ENCODE peak calls at places on chromosomes 5 and 9, in nine cellular contexts. T is astrocyte, C is cardiac muscle cell, X is MM.1S, Z is colonic mucosa, N is coronary artery, J is AG04450, S is sigmoid colon, F is H1. L is an unnamed sample.

GRCh38 chr9:112680731-112681402 is 37.0 kb downstream of the INIP start:
- DNase-seq in S (no peak), N (no peak), Z (no peak), C (no peak), F (peak), T (no peak), X (no peak), J (no peak), L (no peak)

GRCh38 chr9:37309136-37309535 is 113.4 kb upstream of the GRHPR start:
- DNase-seq in X (peak), F (no peak), N (no peak), C (peak), T (no peak), J (no peak), S (no peak), Z (no peak), L (no peak)

GRCh38 chr9:137514691-137515337 is 35.4 kb downstream of the PNPLA7 start:
- DNase-seq in X (no peak), Z (no peak), S (no peak), N (no peak), C (no peak), T (no peak), J (no peak), F (no peak), L (no peak)

GRCh38 chr5:64632251-64632650 is 58.1 kb upstream of the SHISAL2B start:
- DNase-seq in N (no peak), Z (no peak), S (no peak), X (no peak), J (peak), F (no peak), T (peak), C (no peak), L (no peak)

GRCh38 chr5:179373101-179373934 is 28.1 kb upstream of the ADAMTS2 start:
- DNase-seq in S (peak), Z (no peak), N (peak), J (no peak), T (no peak), C (no peak), X (no peak), F (no peak), L (peak)

GRCh38 chr9:81637276-81637675 is 52.1 kb downstream of the TLE1 start:
- DNase-seq in Z (no peak), J (no peak), C (no peak), X (no peak), N (no peak), T (no peak), S (no peak), F (no peak), L (no peak)

GRCh38 chr5:83547889-83548288 is 76.3 kb downstream of the VCAN start:
- DNase-seq in X (no peak), T (no peak), J (no peak), Z (no peak), F (no peak), C (no peak), N (no peak), S (no peak), L (no peak)

GRCh38 chr9:74497750-74498615 is 848 bp downstream of the RORB start:
- DNase-seq in S (no peak), X (peak), J (no peak), C (peak), Z (no peak), N (no peak), F (peak), T (peak), L (no peak)

GRCh38 chr5:54541823-54542783 is 24.5 kb downstream of the SNX18 start:
- DNase-seq in X (no peak), S (no peak), Z (no peak), F (no peak), C (no peak), J (no peak), T (no peak), N (no peak), L (no peak)
- H3K27ac ChIP-seq in X (no peak), S (peak), Z (no peak), F (no peak), C (no peak), J (no peak), T (no peak), N (peak), L (no peak)

GRCh38 chr5:72243706-72244105 is 76.3 kb downstream of the MRPS27 start:
- DNase-seq in T (no peak), S (no peak), X (no peak), Z (no peak), J (no peak), F (no peak), N (no peak), C (no peak), L (no peak)

GRCh38 chr5:72246239-72246580 is 73.8 kb downstream of the MRPS27 start:
- DNase-seq in F (no peak), Z (no peak), C (no peak), T (no peak), S (no peak), J (no peak), N (no peak), X (no peak), L (no peak)

GRCh38 chr5:72242796-72243475 is 77.1 kb downstream of the MRPS27 start:
- DNase-seq in N (no peak), S (no peak), C (no peak), Z (no peak), T (peak), J (no peak), F (no peak), X (no peak), L (no peak)

GRCh38 chr5:72245517-72246238 is 74.4 kb downstream of the MRPS27 start:
- DNase-seq in C (no peak), T (no peak), X (no peak), S (no peak), J (no peak), N (no peak), F (no peak), Z (no peak), L (no peak)

GRCh38 chr5:72244862-72245371 is 75.1 kb downstream of the MRPS27 start:
- DNase-seq in N (no peak), J (no peak), S (no peak), X (peak), Z (no peak), C (peak), T (peak), F (no peak), L (no peak)
- TF ChIP-seq CTCF in N (no peak), J (peak), S (no peak), X (peak), Z (no peak), C (peak), T (peak), F (peak), L (peak)

GRCh38 chr9:91164724-91165520 is 196.8 kb downstream of the AUH start:
- DNase-seq in J (peak), S (peak), N (peak), C (peak), X (peak), F (no peak), T (peak), Z (peak), L (peak)

GRCh38 chr9:91162311-91162710 is 199.4 kb downstream of the AUH start:
- DNase-seq in Z (no peak), T (peak), F (no peak), N (no peak), J (no peak), X (no peak), S (no peak), C (no peak), L (no peak)

GRCh38 chr9:91162784-91163440 is 198.8 kb downstream of the AUH start:
- DNase-seq in X (peak), C (peak), N (peak), T (peak), Z (peak), F (no peak), J (no peak), S (no peak), L (no peak)

GRCh38 chr9:91163773-91164471 is 197.8 kb downstream of the AUH start:
- DNase-seq in S (no peak), X (peak), Z (no peak), C (no peak), N (peak), T (no peak), F (no peak), J (no peak), L (no peak)

DNA sequence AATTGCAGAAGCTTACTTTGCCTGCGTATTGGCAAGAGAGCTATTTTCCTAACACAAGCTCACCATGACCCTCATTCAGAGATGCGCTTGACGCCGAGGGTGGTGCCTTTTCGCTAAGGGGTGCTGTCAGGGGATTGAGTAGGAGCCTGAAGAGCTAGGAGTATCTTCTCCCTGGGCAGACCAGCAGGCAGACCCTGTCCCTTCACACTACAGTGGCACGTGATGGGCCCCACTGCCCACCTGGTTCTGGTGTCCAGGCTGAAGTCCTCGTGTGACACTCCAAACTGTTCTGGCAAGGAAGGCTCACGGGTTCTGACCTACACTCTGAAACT is 198.3 kb downstream of the AUH start:
- DNase-seq in J (no peak), N (peak), C (no peak), T (no peak), Z (no peak), S (no peak), F (no peak), X (no peak), L (no peak)
- H3K4me3 ChIP-seq in J (no peak), N (no peak), C (no peak), T (no peak), Z (no peak), S (no peak), F (no peak), X (peak), L (no peak)

GRCh38 chr9:129344623-129345495 is 166.8 kb upstream of the IER5L start:
- DNase-seq in T (no peak), N (no peak), F (no peak), C (peak), X (no peak), Z (no peak), J (no peak), S (no peak), L (no peak)
- H3K27ac ChIP-seq in T (no peak), N (peak), F (no peak), C (no peak), X (no peak), Z (no peak), J (no peak), S (peak), L (no peak)

GRCh38 chr5:140169410-140169809 is 5.6 kb upstream of the CYSTM1 start:
- DNase-seq in X (peak), S (no peak), T (no peak), F (no peak), N (no peak), C (peak), J (no peak), Z (no peak), L (no peak)
- TF ChIP-seq CTCF in X (peak), S (no peak), T (no peak), F (peak), N (no peak), C (no peak), J (no peak), Z (no peak), L (peak)

DNA sequence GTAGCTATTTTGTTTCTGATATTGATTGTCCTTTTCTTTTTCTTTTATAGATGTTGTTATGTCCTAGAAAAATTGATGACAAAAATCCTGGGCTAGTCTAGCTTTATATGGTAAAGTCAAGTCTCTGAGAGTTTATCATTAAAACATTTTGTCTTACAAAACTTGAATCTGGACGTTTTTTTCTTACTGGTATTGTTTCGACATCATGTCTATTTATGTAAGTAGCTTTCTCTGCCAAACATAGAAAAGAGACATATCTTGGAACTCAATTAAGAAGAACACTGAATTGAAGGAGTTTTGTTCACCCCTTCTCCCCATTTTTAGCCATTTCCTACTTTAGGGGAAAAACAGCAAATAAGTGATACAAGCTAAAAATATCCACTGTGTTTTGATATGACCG is 151.5 kb downstream of the ISOC1 start:
- DNase-seq in F (no peak), N (no peak), S (no peak), T (no peak), J (no peak), Z (no peak), X (no peak), C (peak), L (no peak)
- H3K4me3 ChIP-seq in F (no peak), N (no peak), S (no peak), T (no peak), J (no peak), Z (no peak), X (no peak), C (no peak), L (no peak)

GRCh38 chr9:136117291-136118060 is 1.2 kb downstream of the TMEM250 start:
- DNase-seq in C (peak), Z (peak), N (no peak), F (no peak), S (no peak), J (no peak), T (no peak), X (no peak), L (no peak)
- H3K27ac ChIP-seq in C (peak), Z (peak), N (peak), F (peak), S (peak), J (no peak), T (peak), X (peak), L (peak)

DNA sequence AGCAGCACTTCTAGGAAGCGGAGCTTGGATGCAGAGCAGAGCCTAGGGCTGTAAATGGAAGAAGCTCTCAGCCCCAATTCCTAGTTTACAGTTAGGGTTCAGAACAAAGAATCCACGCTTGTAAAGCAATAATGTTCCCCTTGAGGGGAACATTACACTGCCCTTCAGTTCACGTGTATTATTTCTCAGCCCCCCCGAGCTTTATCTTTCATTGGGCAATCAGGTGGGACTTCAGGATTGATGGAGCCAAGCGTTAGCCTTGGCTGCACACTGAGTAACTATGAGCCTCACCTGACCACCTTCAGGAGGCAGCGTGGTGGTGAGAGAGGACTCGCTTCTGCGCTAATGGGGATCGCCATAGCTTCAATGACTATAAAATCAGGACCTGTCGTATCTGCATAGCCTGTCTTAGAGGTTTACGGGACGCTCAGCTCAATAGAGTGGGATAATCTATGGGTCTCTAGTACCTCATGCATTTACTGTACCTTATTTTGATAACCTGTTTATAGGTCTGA is 157.0 kb upstream of the RASEF start:
- DNase-seq in C (no peak), J (no peak), S (no peak), N (no peak), F (no peak), T (no peak), Z (no peak), X (no peak), L (no peak)
- TF ChIP-seq CTCF in C (no peak), J (no peak), S (no peak), N (no peak), F (no peak), T (no peak), Z (no peak), X (no peak), L (peak)

GRCh38 chr9:100425758-100426157 is 1.2 kb upstream of the MSANTD3 start:
- DNase-seq in Z (no peak), N (no peak), X (no peak), T (peak), J (no peak), S (no peak), C (peak), F (no peak), L (no peak)

GRCh38 chr9:100426532-100427365 is at the start of gene MSANTD3:
- DNase-seq in C (peak), S (peak), N (peak), T (peak), Z (peak), J (no peak), F (peak), X (peak), L (peak)

GRCh38 chr9:100428871-100429654 is 2.1 kb downstream of the MSANTD3 start:
- DNase-seq in S (no peak), F (no peak), J (peak), Z (no peak), T (peak), N (no peak), C (peak), X (no peak), L (peak)

GRCh38 chr9:100427366-100428263 is 672 bp downstream of the MSANTD3 start:
- DNase-seq in J (no peak), N (no peak), T (peak), S (peak), Z (peak), C (peak), X (peak), F (no peak), L (peak)

DNA sequence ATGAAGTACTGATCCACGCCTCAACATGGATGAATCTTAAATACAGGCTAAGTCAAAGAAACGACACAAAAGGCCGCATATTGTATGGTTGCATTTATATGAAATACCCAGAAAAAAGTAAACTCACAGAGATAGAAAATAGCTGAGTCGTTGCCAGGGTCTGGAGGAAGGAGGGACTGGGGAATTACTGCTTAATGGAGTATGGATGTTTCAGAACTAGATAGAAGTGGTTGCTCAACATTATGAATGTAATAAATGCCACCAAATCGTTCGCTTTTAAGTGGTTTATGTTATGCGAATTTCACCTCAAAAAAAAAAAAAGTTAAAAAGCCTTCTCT is 780 bp upstream of the MSANTD3 start:
- DNase-seq in Z (no peak), S (no peak), J (no peak), X (no peak), F (no peak), C (peak), N (no peak), T (no peak), L (no peak)
- H3K4me3 ChIP-seq in Z (peak), S (peak), J (peak), X (peak), F (peak), C (peak), N (peak), T (peak), L (peak)